ENCODE peak calls at places on chromosomes 13 and 19, in seven cellular contexts. J is upper lobe of right lung, R is PC-3, D is testis, U is heart right ventricle, M is AG04450, Q is heart left ventricle. H is an unnamed sample.

GRCh38 chr19:45200614-45201013 is 22.0 kb downstream of the BLOC1S3 start:
- DNase-seq in J (no peak), R (no peak), D (peak; percentile 73), U (peak; percentile 31), M (no peak), Q (no peak), H (no peak)

GRCh38 chr19:48630289-48631036 is 6.7 kb downstream of the DBP start:
- DNase-seq in J (peak; percentile 78), R (no peak), D (peak; percentile 92), U (peak; percentile 88), M (no peak), Q (peak; percentile 90), H (peak; percentile 88)

GRCh38 chr13:99316657-99317244 is 9.6 kb upstream of the GPR183 start:
- DNase-seq in J (peak; percentile 71), R (no peak), D (no peak), U (no peak), M (no peak), Q (no peak), H (no peak)

GRCh38 chr13:111116830-111117229 is 1.7 kb downstream of the ARHGEF7 start:
- DNase-seq in J (no peak), R (no peak), D (no peak), U (no peak), M (no peak), Q (no peak), H (no peak)

GRCh38 chr19:38317104-38317612 is 1.4 kb upstream of the YIF1B start:
- DNase-seq in J (no peak), R (no peak), D (no peak), U (no peak), M (no peak), Q (no peak), H (no peak)

GRCh38 chr19:18279516-18280246 is 1.7 kb downstream of the JUND start:
- DNase-seq in J (peak; percentile 95), R (peak; percentile 95), D (peak; percentile 94), U (peak; percentile 91), M (peak; percentile 85), Q (peak; percentile 95), H (peak; percentile 93)

GRCh38 chr19:13692096-13692495 is 72.2 kb upstream of the MRI1 start:
- DNase-seq in J (no peak), R (peak; percentile 93), D (no peak), U (no peak), M (peak; percentile 8), Q (no peak), H (peak; percentile 29)

GRCh38 chr13:50191004-50191403 is 175.8 kb downstream of the KCNRG start:
- DNase-seq in J (no peak), R (no peak), D (no peak), U (no peak), M (no peak), Q (no peak), H (no peak)

GRCh38 chr19:48403606-48404005 is 10.1 kb downstream of the GRIN2D start:
- DNase-seq in J (no peak), R (peak; percentile 49), D (peak; percentile 79), U (no peak), M (no peak), Q (no peak), H (peak; percentile 57)

GRCh38 chr13:85700909-85701308 is 98.3 kb downstream of the SLITRK6 start:
- DNase-seq in J (no peak), R (peak; percentile 62), D (no peak), U (no peak), M (no peak), Q (no peak), H (no peak)

GRCh38 chr19:5360003-5360820 is 19.6 kb upstream of the PTPRS start:
- DNase-seq in J (no peak), R (peak; percentile 92), D (no peak), U (no peak), M (no peak), Q (no peak), H (peak; percentile 33)

GRCh38 chr13:111115841-111116500 is 861 bp downstream of the ARHGEF7 start:
- DNase-seq in J (no peak), R (peak; percentile 42), D (peak; percentile 60), U (peak; percentile 57), M (peak; percentile 70), Q (peak; percentile 73), H (peak; percentile 42)

GRCh38 chr19:5624154-5624663 is 1.3 kb downstream of the SAFB start:
- DNase-seq in J (peak; percentile 72), R (peak; percentile 45), D (peak; percentile 65), U (peak; percentile 33), M (no peak), Q (no peak), H (peak; percentile 62)

DNA sequence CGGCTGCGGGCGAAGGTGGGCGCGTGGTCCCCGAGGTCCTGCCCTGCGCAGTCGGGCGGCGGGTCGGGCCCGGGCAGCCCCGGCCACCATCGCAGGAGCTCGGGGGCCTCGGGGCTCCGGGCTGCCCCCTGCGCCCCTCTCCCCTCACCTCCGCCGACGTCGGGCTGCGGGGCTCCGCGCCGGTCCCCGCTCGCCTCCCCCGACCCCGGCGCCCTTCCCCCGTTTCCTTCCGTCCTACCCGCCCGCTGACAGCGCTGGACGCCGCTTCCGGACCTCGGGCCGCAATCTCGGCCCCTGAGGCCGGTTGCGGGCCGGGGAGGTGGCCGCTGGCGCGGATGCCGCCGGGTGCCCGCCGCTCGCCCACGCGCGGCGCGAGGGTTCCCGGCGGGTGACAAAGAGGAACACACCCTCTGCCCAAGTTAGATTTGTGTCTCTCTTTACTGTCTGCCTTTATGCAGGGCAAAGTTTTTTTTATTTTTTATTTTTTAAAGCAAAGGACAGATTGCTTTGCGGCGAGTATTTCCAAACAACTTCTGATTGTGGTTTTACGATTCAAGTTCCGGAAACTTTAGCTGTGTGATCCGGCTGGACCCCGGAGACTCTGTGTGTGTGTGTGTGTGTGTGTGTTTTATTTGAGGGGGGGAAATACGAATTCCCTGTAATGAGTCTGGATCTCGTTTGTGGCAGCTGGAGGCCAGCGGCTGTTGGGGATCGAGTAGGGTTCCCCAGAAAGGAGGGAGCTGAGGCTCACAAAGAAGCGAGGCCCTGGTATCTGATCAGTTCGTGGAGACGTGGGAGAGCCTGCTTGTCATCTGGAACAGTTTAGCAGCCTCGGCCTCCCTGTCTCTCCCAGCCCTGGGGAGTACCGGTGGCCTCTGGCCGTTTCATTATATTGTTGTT is 957 bp downstream of the FARP1 start:
- DNase-seq in J (peak; percentile 74), R (peak; percentile 16), D (peak; percentile 64), U (peak; percentile 45), M (no peak), Q (peak; percentile 65), H (peak; percentile 33)
- H3K27ac ChIP-seq in J (peak overlapping the region; percentile 55), R (no peak overlapping the region), D (peak overlapping the region; percentile 74), U (peak overlapping the region; percentile 53), M (peak overlapping the region; percentile 39), Q (peak overlapping the region; percentile 78), H (no peak overlapping the region)

GRCh38 chr13:48155850-48156249 is 60.9 kb upstream of the MED4 start:
- DNase-seq in J (no peak), R (peak; percentile 72), D (no peak), U (no peak), M (no peak), Q (no peak), H (no peak)
- H3K4me3 ChIP-seq in J (no peak overlapping the region), R (no peak overlapping the region), D (no peak overlapping the region), U (no peak overlapping the region), M (no peak overlapping the region), Q (no peak overlapping the region), H (no peak overlapping the region)

GRCh38 chr19:42048992-42049391 is 21.0 kb downstream of the GRIK5 start:
- DNase-seq in J (no peak), R (peak; percentile 52), D (no peak), U (no peak), M (no peak), Q (no peak), H (no peak)

GRCh38 chr19:42051166-42052115 is 18.6 kb downstream of the GRIK5 start:
- DNase-seq in J (no peak), R (peak; percentile 91), D (no peak), U (no peak), M (no peak), Q (no peak), H (no peak)

GRCh38 chr19:42053037-42053935 is 16.7 kb downstream of the GRIK5 start:
- DNase-seq in J (no peak), R (peak; percentile 58), D (no peak), U (no peak), M (no peak), Q (no peak), H (no peak)

GRCh38 chr19:42054205-42054604 is 15.8 kb downstream of the GRIK5 start:
- DNase-seq in J (no peak), R (no peak), D (no peak), U (no peak), M (no peak), Q (no peak), H (no peak)

DNA sequence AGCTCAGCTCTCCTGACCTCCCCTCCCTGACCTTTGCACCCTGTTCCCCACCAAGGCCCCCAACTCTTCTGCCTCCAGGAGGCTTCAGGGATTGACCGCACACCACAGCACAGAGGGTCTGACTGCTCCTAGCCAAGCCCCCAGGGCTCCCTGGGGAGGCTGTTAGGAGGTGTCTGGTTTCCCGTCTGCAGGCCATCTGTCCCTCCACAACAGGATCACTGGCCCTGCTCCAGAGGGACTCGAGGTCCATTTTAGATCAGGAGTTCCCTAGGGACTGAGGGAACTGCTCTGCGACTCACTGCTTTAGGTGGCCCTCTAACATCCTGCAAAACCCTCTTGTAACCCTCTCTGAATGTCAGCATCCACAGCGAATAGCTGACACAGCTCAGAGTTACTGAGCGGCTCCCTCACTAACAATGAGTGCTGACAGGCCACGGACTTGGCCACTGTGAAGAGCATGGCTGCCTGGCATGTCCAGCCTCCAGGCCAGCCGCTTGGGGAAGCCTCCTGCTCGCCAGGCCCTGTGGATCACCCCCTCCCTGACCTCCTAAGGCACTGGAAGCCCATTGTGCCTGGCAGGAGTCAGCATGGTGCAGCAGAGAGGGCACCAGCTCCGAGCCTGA is 17.7 kb downstream of the GRIK5 start:
- DNase-seq in J (no peak), R (peak; percentile 27), D (no peak), U (no peak), M (no peak), Q (no peak), H (no peak)
- H3K27ac ChIP-seq in J (no peak overlapping the region), R (peak overlapping the region; percentile 96), D (no peak overlapping the region), U (no peak overlapping the region), M (no peak overlapping the region), Q (no peak overlapping the region), H (no peak overlapping the region)

GRCh38 chr19:1507763-1508506 is 4.9 kb downstream of the ADAMTSL5 start:
- DNase-seq in J (peak; percentile 93), R (peak; percentile 89), D (peak; percentile 95), U (peak; percentile 88), M (peak; percentile 91), Q (peak; percentile 93), H (peak; percentile 97)

GRCh38 chr19:1505012-1505411 is 7.8 kb downstream of the ADAMTSL5 start:
- DNase-seq in J (no peak), R (no peak), D (no peak), U (no peak), M (no peak), Q (no peak), H (no peak)

GRCh38 chr19:1505991-1506881 is 6.6 kb downstream of the ADAMTSL5 start:
- DNase-seq in J (no peak), R (no peak), D (no peak), U (no peak), M (no peak), Q (no peak), H (no peak)

GRCh38 chr19:1508507-1508856 is 4.3 kb downstream of the ADAMTSL5 start:
- DNase-seq in J (no peak), R (no peak), D (no peak), U (no peak), M (no peak), Q (no peak), H (no peak)

DNA sequence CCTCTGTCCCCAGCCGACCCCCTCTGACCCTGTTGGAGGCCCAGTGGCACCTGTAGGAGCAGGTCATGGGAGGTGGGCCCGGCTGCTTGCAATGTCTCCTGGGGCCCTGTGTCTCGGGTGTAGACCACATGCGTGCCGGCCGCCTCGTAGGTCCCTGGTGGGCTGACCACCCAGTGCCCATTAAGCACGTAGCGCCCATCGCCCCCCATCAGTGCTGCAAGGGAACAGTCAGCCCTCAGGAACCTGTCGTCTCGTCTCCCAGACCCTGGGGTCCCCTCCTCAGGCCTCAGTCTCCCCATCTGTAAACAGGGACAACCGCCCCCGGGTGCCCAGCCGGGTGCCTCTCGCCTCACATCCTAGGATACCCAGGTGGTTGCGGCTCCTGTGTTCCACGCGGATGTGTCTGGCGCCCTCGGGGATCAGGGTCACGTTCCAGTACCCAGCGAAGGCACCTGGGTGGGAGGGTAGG is 5.6 kb downstream of the ADAMTSL5 start:
- DNase-seq in J (no peak), R (no peak), D (no peak), U (no peak), M (no peak), Q (no peak), H (no peak)
- H3K4me3 ChIP-seq in J (no peak overlapping the region), R (no peak overlapping the region), D (peak overlapping the region; percentile 57), U (peak overlapping the region; percentile 48), M (no peak overlapping the region), Q (peak overlapping the region; percentile 53), H (no peak overlapping the region)

H was measured in adrenal gland.